ENCODE peak calls at places on chromosomes 16 and 17, in ten cellular contexts. One of them, this sample, is unnamed.

GRCh38 chr17:57515662-57516211 is 229.4 kb downstream of the CCDC182 start:
- DNase-seq in vagina: no peak
- DNase-seq in GM10248: no peak
- DNase-seq in astrocyte: no peak
- DNase-seq in AG04449: no peak
- DNase-seq in cardiac fibroblast: peak; percentile 14
- DNase-seq in cardiac muscle cell: no peak
- DNase-seq in adrenal gland: no peak
- DNase-seq in A549: no peak
- DNase-seq in AG04450: no peak
- DNase-seq in this sample: no peak

GRCh38 chr16:81767987-81768592 is 11.0 kb upstream of the PLCG2 start:
- DNase-seq in vagina: no peak
- DNase-seq in GM10248: no peak
- DNase-seq in astrocyte: no peak
- DNase-seq in AG04449: no peak
- DNase-seq in cardiac fibroblast: no peak
- DNase-seq in cardiac muscle cell: no peak
- DNase-seq in adrenal gland: no peak
- DNase-seq in A549: peak; percentile 56
- DNase-seq in AG04450: no peak
- DNase-seq in this sample: no peak

GRCh38 chr16:12611006-12611477 is 192.6 kb downstream of the CPPED1 start:
- DNase-seq in vagina: no peak
- DNase-seq in GM10248: no peak
- DNase-seq in astrocyte: peak; percentile 27
- DNase-seq in AG04449: no peak
- DNase-seq in cardiac fibroblast: no peak
- DNase-seq in cardiac muscle cell: no peak
- DNase-seq in adrenal gland: no peak
- DNase-seq in A549: peak; percentile 38
- DNase-seq in AG04450: no peak
- DNase-seq in this sample: no peak

GRCh38 chr17:53186004-53186403 is 636.7 kb upstream of the KIF2B start:
- DNase-seq in vagina: no peak
- DNase-seq in GM10248: no peak
- DNase-seq in astrocyte: no peak
- DNase-seq in AG04449: no peak
- DNase-seq in cardiac fibroblast: no peak
- DNase-seq in cardiac muscle cell: peak; percentile 37
- DNase-seq in adrenal gland: no peak
- DNase-seq in A549: no peak
- DNase-seq in AG04450: no peak
- DNase-seq in this sample: no peak

GRCh38 chr16:70512456-70512855 is 10.9 kb downstream of the COG4 start:
- DNase-seq in vagina: no peak
- DNase-seq in GM10248: no peak
- DNase-seq in astrocyte: peak; percentile 27
- DNase-seq in AG04449: no peak
- DNase-seq in cardiac fibroblast: peak; percentile 60
- DNase-seq in cardiac muscle cell: no peak
- DNase-seq in adrenal gland: peak; percentile 42
- DNase-seq in A549: peak; percentile 33
- DNase-seq in AG04450: no peak
- DNase-seq in this sample: no peak

GRCh38 chr17:78459696-78460095 is 81.2 kb downstream of the PGS1 start:
- DNase-seq in vagina: no peak
- DNase-seq in GM10248: no peak
- DNase-seq in astrocyte: no peak
- DNase-seq in AG04449: no peak
- DNase-seq in cardiac fibroblast: no peak
- DNase-seq in cardiac muscle cell: no peak
- DNase-seq in adrenal gland: no peak
- DNase-seq in A549: no peak
- DNase-seq in AG04450: no peak
- DNase-seq in this sample: no peak

GRCh38 chr16:85915125-85915845 is 16.3 kb downstream of the IRF8 start:
- DNase-seq in vagina: no peak
- DNase-seq in GM10248: no peak
- DNase-seq in astrocyte: no peak
- DNase-seq in AG04449: no peak
- DNase-seq in cardiac fibroblast: no peak
- DNase-seq in cardiac muscle cell: no peak
- DNase-seq in adrenal gland: no peak
- DNase-seq in A549: no peak
- DNase-seq in AG04450: no peak
- DNase-seq in this sample: no peak

GRCh38 chr17:21127508-21128077 is 829 bp downstream of the DHRS7B start:
- DNase-seq in vagina: no peak
- DNase-seq in GM10248: no peak
- DNase-seq in astrocyte: no peak
- DNase-seq in AG04449: no peak
- DNase-seq in cardiac fibroblast: peak; percentile 16
- DNase-seq in cardiac muscle cell: no peak
- DNase-seq in adrenal gland: no peak
- DNase-seq in A549: no peak
- DNase-seq in AG04450: no peak
- DNase-seq in this sample: no peak

GRCh38 chr16:83312015-83312734 is 495.6 kb upstream of the HSBP1 start:
- DNase-seq in vagina: no peak
- DNase-seq in GM10248: no peak
- DNase-seq in astrocyte: no peak
- DNase-seq in AG04449: no peak
- DNase-seq in cardiac fibroblast: no peak
- DNase-seq in cardiac muscle cell: no peak
- DNase-seq in adrenal gland: no peak
- DNase-seq in A549: no peak
- DNase-seq in AG04450: no peak
- DNase-seq in this sample: no peak

GRCh38 chr16:7086842-7087616 is 245.6 kb upstream of the RBFOX1 start:
- DNase-seq in vagina: no peak
- DNase-seq in GM10248: no peak
- DNase-seq in astrocyte: no peak
- DNase-seq in AG04449: no peak
- DNase-seq in cardiac fibroblast: no peak
- DNase-seq in cardiac muscle cell: peak; percentile 79
- DNase-seq in adrenal gland: peak; percentile 60
- DNase-seq in A549: peak; percentile 21
- DNase-seq in AG04450: no peak
- DNase-seq in this sample: no peak
- TF ChIP-seq CTCF in vagina: no peak
- TF ChIP-seq CTCF in GM10248: no peak
- TF ChIP-seq CTCF in astrocyte: no peak
- TF ChIP-seq CTCF in AG04449: no peak
- TF ChIP-seq CTCF in cardiac fibroblast: no peak
- TF ChIP-seq CTCF in cardiac muscle cell: no peak
- TF ChIP-seq CTCF in adrenal gland: peak; percentile 41
- TF ChIP-seq CTCF in A549: no peak
- TF ChIP-seq CTCF in AG04450: no peak
- TF ChIP-seq CTCF in this sample: no peak

GRCh38 chr16:56222482-56222997 is 31.3 kb downstream of the GNAO1 start:
- DNase-seq in vagina: no peak
- DNase-seq in GM10248: no peak
- DNase-seq in astrocyte: no peak
- DNase-seq in AG04449: no peak
- DNase-seq in cardiac fibroblast: no peak
- DNase-seq in cardiac muscle cell: peak; percentile 32
- DNase-seq in adrenal gland: no peak
- DNase-seq in A549: no peak
- DNase-seq in AG04450: no peak
- DNase-seq in this sample: no peak

GRCh38 chr16:56227936-56228335 is 36.6 kb downstream of the GNAO1 start:
- DNase-seq in vagina: no peak
- DNase-seq in GM10248: no peak
- DNase-seq in astrocyte: no peak
- DNase-seq in AG04449: no peak
- DNase-seq in cardiac fibroblast: no peak
- DNase-seq in cardiac muscle cell: no peak
- DNase-seq in adrenal gland: no peak
- DNase-seq in A549: no peak
- DNase-seq in AG04450: no peak
- DNase-seq in this sample: no peak

GRCh38 chr16:56226840-56227525 is 35.7 kb downstream of the GNAO1 start:
- DNase-seq in vagina: no peak
- DNase-seq in GM10248: no peak
- DNase-seq in astrocyte: no peak
- DNase-seq in AG04449: no peak
- DNase-seq in cardiac fibroblast: no peak
- DNase-seq in cardiac muscle cell: no peak
- DNase-seq in adrenal gland: no peak
- DNase-seq in A549: no peak
- DNase-seq in AG04450: no peak
- DNase-seq in this sample: no peak

GRCh38 chr16:56226187-56226586 is 34.9 kb downstream of the GNAO1 start:
- DNase-seq in vagina: no peak
- DNase-seq in GM10248: no peak
- DNase-seq in astrocyte: no peak
- DNase-seq in AG04449: no peak
- DNase-seq in cardiac fibroblast: no peak
- DNase-seq in cardiac muscle cell: no peak
- DNase-seq in adrenal gland: no peak
- DNase-seq in A549: no peak
- DNase-seq in AG04450: no peak
- DNase-seq in this sample: no peak

GRCh38 chr16:56225013-56225742 is 33.9 kb downstream of the GNAO1 start:
- DNase-seq in vagina: no peak
- DNase-seq in GM10248: no peak
- DNase-seq in astrocyte: no peak
- DNase-seq in AG04449: no peak
- DNase-seq in cardiac fibroblast: no peak
- DNase-seq in cardiac muscle cell: no peak
- DNase-seq in adrenal gland: no peak
- DNase-seq in A549: no peak
- DNase-seq in AG04450: no peak
- DNase-seq in this sample: no peak
- TF ChIP-seq CTCF in vagina: no peak
- TF ChIP-seq CTCF in GM10248: no peak
- TF ChIP-seq CTCF in astrocyte: no peak
- TF ChIP-seq CTCF in AG04449: no peak
- TF ChIP-seq CTCF in cardiac fibroblast: no peak
- TF ChIP-seq CTCF in cardiac muscle cell: no peak
- TF ChIP-seq CTCF in adrenal gland: no peak
- TF ChIP-seq CTCF in A549: no peak
- TF ChIP-seq CTCF in AG04450: no peak
- TF ChIP-seq CTCF in this sample: no peak

GRCh38 chr17:45812102-45812501 is 28.0 kb downstream of the CRHR1 start:
- DNase-seq in vagina: no peak
- DNase-seq in GM10248: no peak
- DNase-seq in astrocyte: peak; percentile 3
- DNase-seq in AG04449: no peak
- DNase-seq in cardiac fibroblast: peak; percentile 17
- DNase-seq in cardiac muscle cell: no peak
- DNase-seq in adrenal gland: no peak
- DNase-seq in A549: peak; percentile 64
- DNase-seq in AG04450: no peak
- DNase-seq in this sample: no peak
- TF ChIP-seq CTCF in vagina: no peak
- TF ChIP-seq CTCF in GM10248: no peak
- TF ChIP-seq CTCF in astrocyte: peak; percentile 20
- TF ChIP-seq CTCF in AG04449: no peak
- TF ChIP-seq CTCF in cardiac fibroblast: peak; percentile 28
- TF ChIP-seq CTCF in cardiac muscle cell: no peak
- TF ChIP-seq CTCF in adrenal gland: no peak
- TF ChIP-seq CTCF in A549: peak; percentile 12
- TF ChIP-seq CTCF in AG04450: no peak
- TF ChIP-seq CTCF in this sample: no peak

GRCh38 chr17:7356779-7357178 is 1.8 kb downstream of the TMEM95 start:
- DNase-seq in vagina: no peak
- DNase-seq in GM10248: no peak
- DNase-seq in astrocyte: no peak
- DNase-seq in AG04449: no peak
- DNase-seq in cardiac fibroblast: no peak
- DNase-seq in cardiac muscle cell: no peak
- DNase-seq in adrenal gland: no peak
- DNase-seq in A549: no peak
- DNase-seq in AG04450: no peak
- DNase-seq in this sample: peak; percentile 5

GRCh38 chr17:7354262-7354781 is 634 bp upstream of the TMEM95 start:
- DNase-seq in vagina: no peak
- DNase-seq in GM10248: peak; percentile 44
- DNase-seq in astrocyte: peak; percentile 63
- DNase-seq in AG04449: no peak
- DNase-seq in cardiac fibroblast: peak; percentile 71
- DNase-seq in cardiac muscle cell: peak; percentile 36
- DNase-seq in adrenal gland: no peak
- DNase-seq in A549: peak; percentile 42
- DNase-seq in AG04450: no peak
- DNase-seq in this sample: no peak

GRCh38 chr17:7355053-7355452 is at the start of gene TMEM95:
- DNase-seq in vagina: no peak
- DNase-seq in GM10248: no peak
- DNase-seq in astrocyte: no peak
- DNase-seq in AG04449: no peak
- DNase-seq in cardiac fibroblast: no peak
- DNase-seq in cardiac muscle cell: no peak
- DNase-seq in adrenal gland: peak; percentile 35
- DNase-seq in A549: no peak
- DNase-seq in AG04450: no peak
- DNase-seq in this sample: no peak

GRCh38 chr17:7357381-7357780 is 2.4 kb downstream of the TMEM95 start:
- DNase-seq in vagina: no peak
- DNase-seq in GM10248: no peak
- DNase-seq in astrocyte: no peak
- DNase-seq in AG04449: no peak
- DNase-seq in cardiac fibroblast: no peak
- DNase-seq in cardiac muscle cell: no peak
- DNase-seq in adrenal gland: no peak
- DNase-seq in A549: no peak
- DNase-seq in AG04450: no peak
- DNase-seq in this sample: no peak

GRCh38 chr17:7356072-7356549 is 1.2 kb downstream of the TMEM95 start:
- DNase-seq in vagina: no peak
- DNase-seq in GM10248: peak; percentile 88
- DNase-seq in astrocyte: peak; percentile 24
- DNase-seq in AG04449: no peak
- DNase-seq in cardiac fibroblast: peak; percentile 73
- DNase-seq in cardiac muscle cell: peak; percentile 79
- DNase-seq in adrenal gland: peak; percentile 86
- DNase-seq in A549: peak; percentile 92
- DNase-seq in AG04450: no peak
- DNase-seq in this sample: peak; percentile 86
- TF ChIP-seq CTCF in vagina: peak; percentile 85
- TF ChIP-seq CTCF in GM10248: peak; percentile 98
- TF ChIP-seq CTCF in astrocyte: peak; percentile 56
- TF ChIP-seq CTCF in AG04449: peak; percentile 94
- TF ChIP-seq CTCF in cardiac fibroblast: peak; percentile 85
- TF ChIP-seq CTCF in cardiac muscle cell: peak; percentile 83
- TF ChIP-seq CTCF in adrenal gland: peak; percentile 88
- TF ChIP-seq CTCF in A549: peak; percentile 96
- TF ChIP-seq CTCF in AG04450: peak; percentile 71
- TF ChIP-seq CTCF in this sample: peak; percentile 97

DNA sequence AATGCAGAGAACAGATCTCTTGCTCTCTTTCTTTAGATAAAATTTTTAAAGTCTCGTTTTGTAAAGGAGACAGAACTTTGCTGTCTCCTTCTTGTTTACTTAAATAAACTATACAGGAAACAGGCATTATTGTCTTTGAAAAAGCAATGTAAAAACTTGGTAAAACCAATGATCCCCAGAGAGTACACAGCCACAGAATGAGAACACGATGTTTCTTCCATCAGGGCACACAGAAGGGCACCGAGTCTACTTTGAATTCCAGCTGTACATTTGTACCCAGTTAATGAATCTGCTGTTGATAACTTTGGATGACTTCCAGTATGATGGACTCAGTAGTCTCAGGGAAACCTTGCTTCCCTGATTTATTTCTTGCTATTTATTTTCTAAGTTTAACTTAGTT is 8.1 kb upstream of the TMEM100 start:
- DNase-seq in vagina: no peak
- DNase-seq in GM10248: no peak
- DNase-seq in astrocyte: no peak
- DNase-seq in AG04449: no peak
- DNase-seq in cardiac fibroblast: peak; percentile 49
- DNase-seq in cardiac muscle cell: no peak
- DNase-seq in adrenal gland: no peak
- DNase-seq in A549: no peak
- DNase-seq in AG04450: no peak
- DNase-seq in this sample: no peak
- TF ChIP-seq CTCF in vagina: no peak
- TF ChIP-seq CTCF in GM10248: no peak
- TF ChIP-seq CTCF in astrocyte: no peak
- TF ChIP-seq CTCF in AG04449: no peak
- TF ChIP-seq CTCF in cardiac fibroblast: no peak
- TF ChIP-seq CTCF in cardiac muscle cell: no peak
- TF ChIP-seq CTCF in adrenal gland: no peak
- TF ChIP-seq CTCF in A549: no peak
- TF ChIP-seq CTCF in AG04450: no peak
- TF ChIP-seq CTCF in this sample: no peak